ENCODE peak calls at places on chromosomes 4 and X, in six cellular contexts. I, X, U, A, D and B are unnamed samples.

GRCh38 chr4:140609548-140610425 is 41.0 kb upstream of the UCP1 start:
- DNase-seq in D (peak), X (no peak), I (no peak), A (no peak), U (no peak), B (no peak)

GRCh38 chr4:36333303-36333877 is 52.0 kb downstream of the DTHD1 start:
- DNase-seq in U (no peak), X (no peak), I (no peak), D (no peak), A (no peak), B (no peak)

GRCh38 chr4:153257966-153258365 is 53.7 kb downstream of the TRIM2 start:
- DNase-seq in D (no peak), I (no peak), A (no peak), U (no peak), X (no peak), B (no peak)

GRCh38 chrX:153216926-153217325 is 37.8 kb downstream of the MAGEA1 start:
- DNase-seq in I (no peak), U (no peak), X (no peak), A (no peak), D (no peak), B (no peak)

GRCh38 chrX:82748901-82749505 is 759.1 kb upstream of the POU3F4 start:
- DNase-seq in X (no peak), D (peak), A (no peak), I (no peak), U (no peak), B (no peak)

GRCh38 chr4:1750381-1751154 is 29.2 kb downstream of the TACC3 start:
- DNase-seq in I (no peak), U (no peak), X (no peak), D (no peak), A (no peak), B (no peak)

GRCh38 chr4:150381671-150382427 is 200.1 kb upstream of the MAB21L2 start:
- DNase-seq in U (no peak), I (no peak), X (no peak), D (peak), A (no peak), B (no peak)

GRCh38 chr4:97994765-97995465 is 148.4 kb downstream of the STPG2 start:
- DNase-seq in A (no peak), U (no peak), X (no peak), I (no peak), D (no peak), B (no peak)

GRCh38 chrX:7132335-7133035 is 15.0 kb upstream of the STS start:
- DNase-seq in X (no peak), U (no peak), I (peak), D (peak), A (no peak), B (no peak)

GRCh38 chrX:115330498-115331138 is 41.1 kb downstream of the LUZP4 start:
- DNase-seq in D (peak), A (no peak), I (peak), U (no peak), X (no peak), B (no peak)

GRCh38 chrX:78650906-78651437 is 8.2 kb downstream of the RTL3 start:
- DNase-seq in A (no peak), X (no peak), I (no peak), D (peak), U (no peak), B (no peak)

GRCh38 chrX:106619797-106620196 is 8.0 kb downstream of the RADX start:
- DNase-seq in I (no peak), U (no peak), A (no peak), D (peak), X (no peak), B (no peak)

GRCh38 chrX:109934434-109934833 is 68.5 kb upstream of the TMEM164 start:
- DNase-seq in U (no peak), X (no peak), I (no peak), A (no peak), D (peak), B (no peak)

GRCh38 chr4:120718979-120719566 is 203.5 kb downstream of the PRDM5 start:
- DNase-seq in A (no peak), U (no peak), I (no peak), D (peak), X (no peak), B (no peak)

GRCh38 chr4:134018845-134019244 is 182.7 kb downstream of the PABPC4L start:
- DNase-seq in A (no peak), U (no peak), X (no peak), D (no peak), I (no peak), B (no peak)

GRCh38 chr4:134028411-134028810 is 173.2 kb downstream of the PABPC4L start:
- DNase-seq in D (no peak), X (no peak), U (no peak), I (no peak), A (no peak), B (no peak)

GRCh38 chr4:134019657-134020056 is 181.9 kb downstream of the PABPC4L start:
- DNase-seq in U (no peak), I (no peak), D (no peak), A (no peak), X (no peak), B (no peak)

GRCh38 chr4:134027931-134028330 is 173.7 kb downstream of the PABPC4L start:
- DNase-seq in A (no peak), U (no peak), I (no peak), X (no peak), D (peak), B (no peak)

GRCh38 chr4:134024251-134024650 is 177.3 kb downstream of the PABPC4L start:
- DNase-seq in I (no peak), X (no peak), D (peak), A (no peak), U (no peak), B (no peak)
- TF ChIP-seq CTCF in I (peak), X (no peak), D (no peak), A (no peak), U (no peak), B (peak)

DNA sequence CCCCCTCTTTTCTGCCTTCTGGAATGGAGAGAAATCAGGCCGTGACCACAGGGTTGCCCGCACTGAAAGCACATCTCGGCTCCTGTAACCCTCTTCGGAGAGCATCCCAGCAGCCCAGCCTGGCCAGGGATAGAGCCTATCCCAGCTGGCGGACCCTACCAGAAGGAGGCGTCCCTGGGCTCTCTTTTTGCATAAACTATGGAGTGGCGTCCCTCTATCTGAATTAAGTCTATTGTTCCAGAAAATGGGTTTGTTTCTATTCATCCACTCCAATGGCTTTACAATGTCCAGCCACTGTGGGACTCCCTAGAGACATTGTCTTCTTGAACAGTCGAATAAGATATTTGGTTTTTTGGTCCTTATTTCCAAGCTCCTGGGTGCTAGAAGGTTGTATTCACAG is 689 bp upstream of the NHSL2 start:
- DNase-seq in I (no peak), X (no peak), A (no peak), U (no peak), D (no peak), B (no peak)
- TF ChIP-seq CTCF in I (peak), X (no peak), A (no peak), U (no peak), D (peak), B (peak)

GRCh38 chr4:129352480-129352879 is 256.5 kb downstream of the C4orf33 start:
- DNase-seq in X (no peak), I (no peak), A (no peak), D (no peak), U (no peak), B (no peak)

GRCh38 chr4:129355529-129355928 is 259.6 kb downstream of the C4orf33 start:
- DNase-seq in A (no peak), D (peak), X (no peak), I (no peak), U (no peak), B (no peak)

GRCh38 chr4:129355031-129355430 is 259.1 kb downstream of the C4orf33 start:
- DNase-seq in U (no peak), I (no peak), A (no peak), D (no peak), X (no peak), B (no peak)

GRCh38 chr4:129350800-129351199 is 254.8 kb downstream of the C4orf33 start:
- DNase-seq in X (no peak), D (peak), I (no peak), U (no peak), A (no peak), B (no peak)

DNA sequence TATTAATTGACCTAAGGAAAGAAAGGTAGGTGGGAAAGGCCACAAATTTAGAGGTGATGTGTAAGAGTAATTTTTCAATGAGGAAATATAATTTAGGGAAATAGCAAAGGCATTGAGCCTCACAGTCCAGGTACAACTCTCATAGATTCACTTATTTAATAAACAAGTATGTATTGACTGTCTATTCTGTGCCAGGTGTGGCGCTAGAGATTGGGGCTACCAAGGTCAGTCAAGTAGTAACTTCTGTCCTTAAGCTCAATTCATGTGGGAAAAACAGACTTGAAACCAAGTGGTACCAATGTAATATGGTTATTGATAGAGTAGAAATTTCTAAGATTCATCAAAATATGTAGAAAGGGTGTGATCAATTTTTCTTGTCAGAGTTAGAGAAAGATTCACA is 257.5 kb downstream of the C4orf33 start:
- DNase-seq in A (no peak), U (no peak), X (no peak), I (no peak), D (no peak), B (no peak)
- TF ChIP-seq CTCF in A (no peak), U (no peak), X (no peak), I (no peak), D (no peak), B (no peak)

GRCh38 chrX:118508690-118509089 is 13.1 kb downstream of the DOCK11 start:
- DNase-seq in U (no peak), D (no peak), X (no peak), I (no peak), A (no peak), B (peak)
- TF ChIP-seq CTCF in U (no peak), D (no peak), X (no peak), I (no peak), A (no peak), B (no peak)

DNA sequence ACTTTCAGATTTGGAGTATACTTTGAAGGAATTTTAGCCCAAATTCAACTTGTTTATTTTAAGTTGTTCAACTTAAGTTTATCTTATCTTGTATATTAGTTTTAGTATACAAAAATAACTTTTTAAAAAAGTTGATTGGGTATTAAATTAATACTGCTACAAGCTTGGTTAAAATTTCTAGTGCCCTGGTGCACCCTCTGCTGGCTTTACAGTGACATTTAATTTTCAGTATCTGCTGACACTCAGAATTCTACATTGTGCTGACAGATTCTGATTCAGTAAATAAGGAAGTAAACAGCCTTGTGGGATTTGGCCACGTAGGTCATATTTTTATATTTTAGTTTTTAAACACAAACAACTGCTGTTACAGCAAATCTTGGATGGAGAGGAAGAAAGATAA is 2.9 kb downstream of the EDA start:
- DNase-seq in D (peak), U (no peak), X (no peak), A (no peak), I (no peak), B (no peak)
- TF ChIP-seq CTCF in D (no peak), U (peak), X (peak), A (peak), I (no peak), B (peak)

GRCh38 chr4:76951333-76952033 is 1.9 kb downstream of the SEPTIN11 start:
- DNase-seq in U (no peak), A (no peak), I (no peak), X (no peak), D (peak), B (no peak)
- TF ChIP-seq CTCF in U (no peak), A (no peak), I (no peak), X (no peak), D (no peak), B (peak)

DNA sequence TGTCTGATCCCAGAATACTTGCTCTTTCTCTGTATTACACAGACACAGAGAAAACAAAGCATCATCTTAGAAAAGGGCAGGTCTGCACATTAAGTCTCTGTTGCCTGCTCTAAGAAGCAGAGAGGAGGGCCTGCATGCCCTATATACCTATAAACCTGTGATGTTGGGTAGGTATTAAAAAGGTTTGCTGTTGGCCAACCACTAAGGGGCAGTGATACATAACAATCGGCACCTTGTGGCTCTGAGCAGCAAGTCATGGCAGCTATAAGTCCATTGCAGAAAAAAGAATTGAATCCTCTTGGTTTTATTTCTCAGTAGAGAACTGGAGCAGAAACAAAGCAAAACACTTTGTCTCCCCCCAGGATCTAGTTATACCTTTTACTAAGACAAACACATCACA is 1364.4 kb downstream of the STIM2 start:
- DNase-seq in A (no peak), I (no peak), X (no peak), U (no peak), D (peak), B (no peak)
- TF ChIP-seq CTCF in A (no peak), I (peak), X (no peak), U (no peak), D (peak), B (peak)